ENCODE peak calls at places on chromosomes 2 and 18, in four cellular contexts. B, W, P and M are unnamed samples.

GRCh38 chr2:67277450-67277849 is 119.7 kb upstream of the ETAA1 start:
- DNase-seq in P (peak; percentile 13), B (no peak), W (no peak), M (no peak)

GRCh38 chr2:214465386-214466146 is 54.7 kb downstream of the VWC2L start:
- DNase-seq in B (no peak), W (no peak), P (peak; percentile 13), M (no peak)

GRCh38 chr2:142058149-142058548 is 72.7 kb downstream of the LRP1B start:
- DNase-seq in B (no peak), P (no peak), W (no peak), M (no peak)

GRCh38 chr2:18387479-18388206 is 172.8 kb downstream of the RDH14 start:
- DNase-seq in P (peak; percentile 71), B (peak; percentile 52), W (peak; percentile 68), M (peak; percentile 79)

GRCh38 chr2:31066594-31066993 is 71.6 kb downstream of the GALNT14 start:
- DNase-seq in W (no peak), B (no peak), P (no peak), M (no peak)

GRCh38 chr18:36095936-36096519 is 28.7 kb upstream of the RPRD1A start:
- DNase-seq in P (peak; percentile 53), B (peak; percentile 56), W (peak; percentile 71), M (peak; percentile 25)

GRCh38 chr2:2134037-2134436 is 197.0 kb downstream of the MYT1L start:
- DNase-seq in B (no peak), P (no peak), W (no peak), M (no peak)

GRCh38 chr18:24214144-24214543 is 75.3 kb downstream of the CABYR start:
- DNase-seq in P (no peak), B (no peak), W (no peak), M (no peak)

GRCh38 chr18:6876646-6877045 is 147.1 kb downstream of the ARHGAP28 start:
- DNase-seq in B (no peak), P (no peak), W (no peak), M (no peak)

GRCh38 chr2:64222351-64222750 is 78.1 kb upstream of the PELI1 start:
- DNase-seq in B (no peak), P (no peak), W (no peak), M (no peak)

GRCh38 chr2:15935189-15935588 is 5.2 kb upstream of the MYCN start:
- DNase-seq in B (no peak), P (no peak), W (no peak), M (no peak)

GRCh38 chr2:105294844-105295481 is 34.6 kb downstream of the TGFBRAP1 start:
- DNase-seq in W (peak; percentile 43), P (peak; percentile 59), B (peak; percentile 64), M (peak; percentile 15)

GRCh38 chr2:127050803-127051115 is 56.2 kb downstream of the BIN1 start:
- DNase-seq in W (no peak), P (no peak), B (no peak), M (no peak)

GRCh38 chr2:220279372-220279771 is 651.9 kb downstream of the SLC4A3 start:
- DNase-seq in B (no peak), P (no peak), W (peak; percentile 29), M (no peak)

GRCh38 chr2:240509667-240510512 is 47.9 kb downstream of the ANKMY1 start:
- DNase-seq in W (no peak), B (no peak), P (no peak), M (no peak)

GRCh38 chr2:240507060-240507777 is 50.6 kb downstream of the ANKMY1 start:
- DNase-seq in W (no peak), P (no peak), B (no peak), M (no peak)

GRCh38 chr2:240507778-240508251 is 50.0 kb downstream of the ANKMY1 start:
- DNase-seq in P (no peak), W (no peak), B (no peak), M (no peak)

GRCh38 chr2:240510513-240511210 is 47.1 kb downstream of the ANKMY1 start:
- DNase-seq in P (no peak), B (no peak), W (no peak), M (no peak)

GRCh38 chr2:240508832-240509545 is 48.8 kb downstream of the ANKMY1 start:
- DNase-seq in P (no peak), W (no peak), B (no peak), M (no peak)
- TF ChIP-seq TCF7L2 in P (no peak), W (no peak), B (no peak), M (no peak)

GRCh38 chr2:223681125-223681524 is 79.0 kb upstream of the SCG2 start:
- DNase-seq in W (no peak), B (no peak), P (no peak), M (no peak)
- TF ChIP-seq SIN3A in W (no peak), B (no peak), P (no peak), M (no peak)

GRCh38 chr18:58788470-58788869 is 76.2 kb upstream of the ZNF532 start:
- DNase-seq in P (no peak), B (no peak), W (no peak), M (no peak)
- TF ChIP-seq TCF7L2 in P (no peak), B (no peak), W (no peak), M (no peak)

GRCh38 chr2:44005831-44006230 is 10.0 kb upstream of the LRPPRC start:
- DNase-seq in W (no peak), B (no peak), P (no peak), M (no peak)
- TF ChIP-seq SIN3A in W (no peak), B (no peak), P (no peak), M (no peak)

GRCh38 chr2:195741191-195741590 is 84.2 kb downstream of the SLC39A10 start:
- DNase-seq in P (no peak), W (no peak), B (no peak), M (no peak)
- TF ChIP-seq TCF7L2 in P (no peak), W (no peak), B (no peak), M (no peak)

GRCh38 chr2:33782395-33783239 is 183.5 kb upstream of the FAM98A start:
- DNase-seq in W (no peak), B (no peak), P (no peak), M (no peak)
- TF ChIP-seq SIN3A in W (no peak), B (no peak), P (no peak), M (no peak)

GRCh38 chr2:168734199-168734746 is 68.2 kb upstream of the NOSTRIN start:
- DNase-seq in B (no peak), P (no peak), W (no peak), M (no peak)

GRCh38 chr2:168731002-168731401 is 71.4 kb upstream of the NOSTRIN start:
- DNase-seq in W (no peak), P (no peak), B (no peak), M (no peak)

GRCh38 chr2:168731550-168732128 is 70.8 kb upstream of the NOSTRIN start:
- DNase-seq in P (no peak), W (no peak), B (no peak), M (no peak)

GRCh38 chr2:168730391-168730790 is 72.0 kb upstream of the NOSTRIN start:
- DNase-seq in B (no peak), W (no peak), P (no peak), M (no peak)

GRCh38 chr2:168732506-168732905 is 69.9 kb upstream of the NOSTRIN start:
- DNase-seq in P (no peak), W (no peak), B (no peak), M (no peak)
- TF ChIP-seq TCF7L2 in P (no peak), W (no peak), B (no peak), M (no peak)

GRCh38 chr2:189580267-189580661 is 322 bp downstream of the SLC40A1 start:
- DNase-seq in B (peak; percentile 61), P (peak; percentile 40), W (no peak), M (no peak)
- TF ChIP-seq SIN3A in B (no peak), P (no peak), W (no peak), M (no peak)

GRCh38 chr2:68687018-68687417 is 43.6 kb downstream of the PROKR1 start:
- DNase-seq in B (no peak), W (no peak), P (no peak), M (no peak)

GRCh38 chr2:68692511-68692910 is 42.1 kb upstream of the ARHGAP25 start:
- DNase-seq in P (no peak), B (no peak), W (no peak), M (no peak)

GRCh38 chr2:68690851-68691250 is 43.8 kb upstream of the ARHGAP25 start:
- DNase-seq in W (no peak), P (no peak), B (no peak), M (no peak)

GRCh38 chr2:68686178-68686577 is 42.8 kb downstream of the PROKR1 start:
- DNase-seq in B (no peak), P (no peak), W (no peak), M (no peak)

GRCh38 chr2:68689553-68690537 is 44.8 kb upstream of the ARHGAP25 start:
- DNase-seq in W (no peak), P (no peak), B (no peak), M (no peak)
- TF ChIP-seq TCF7L2 in W (no peak), P (no peak), B (no peak), M (no peak)